ENCODE peak calls at places on chromosomes 12 and 14, in six cellular contexts. F is AG09309; H is stimulated activated CD4-positive, alpha-beta T cell treated with anti-CD3 and anti-CD28 coated beads, Interleukin-2, amount 100 ng/mL, for 48 hours; J is esophagus muscularis mucosa; S is lower lobe of right lung; E is hepatocyte. C is an unnamed sample.

GRCh38 chr14:103628221-103628683 is 759 bp upstream of the KLC1 start:
- DNase-seq in F (no peak), H (no peak), J (peak), S (peak), E (peak), C (peak)

GRCh38 chr12:112294793-112295192 is 87.4 kb downstream of the HECTD4 start:
- DNase-seq in F (no peak), H (no peak), J (no peak), S (no peak), E (peak), C (no peak)

GRCh38 chr12:47938093-47938492 is 25.3 kb upstream of the TMEM106C start:
- DNase-seq in F (no peak), H (no peak), J (no peak), S (no peak), E (no peak), C (no peak)

GRCh38 chr14:100440207-100440631 is 117.1 kb downstream of the SLC25A47 start:
- DNase-seq in F (no peak), H (no peak), J (no peak), S (peak), E (peak), C (no peak)

GRCh38 chr14:101109347-101109638 is 205.8 kb upstream of the RTL1 start:
- DNase-seq in F (no peak), H (no peak), J (peak), S (no peak), E (no peak), C (no peak)

GRCh38 chr12:1050059-1050707 is 59.2 kb downstream of the ERC1 start:
- DNase-seq in F (no peak), H (no peak), J (no peak), S (no peak), E (no peak), C (no peak)

GRCh38 chr14:104676694-104677505 is 12.5 kb upstream of the INF2 start:
- DNase-seq in F (no peak), H (peak), J (no peak), S (no peak), E (peak), C (peak)

GRCh38 chr14:55731881-55732498 is 152.0 kb downstream of the KTN1 start:
- DNase-seq in F (no peak), H (peak), J (no peak), S (no peak), E (peak), C (no peak)

GRCh38 chr14:56694609-56695008 is 115.0 kb downstream of the TMEM260 start:
- DNase-seq in F (no peak), H (no peak), J (no peak), S (no peak), E (peak), C (no peak)

GRCh38 chr12:79527498-79527897 is 163.3 kb downstream of the PAWR start:
- DNase-seq in F (no peak), H (no peak), J (no peak), S (no peak), E (no peak), C (no peak)

GRCh38 chr12:110743571-110744093 is 941 bp upstream of the PPP1CC start:
- DNase-seq in F (no peak), H (no peak), J (no peak), S (peak), E (peak), C (no peak)